ENCODE peak calls at places on chromosomes 4 and X, in four cellular contexts. P is T47D, H is HCT116, O is GM12878. U is an unnamed sample.

GRCh38 chr4:13918110-13918509 is 290.6 kb upstream of the BOD1L1 start:
- DNase-seq in P (no peak), O (no peak), H (no peak), U (no peak)

GRCh38 chrX:56319165-56319564 is 87.0 kb downstream of the KLF8 start:
- DNase-seq in O (no peak), P (no peak), H (no peak), U (no peak)

GRCh38 chrX:26414534-26414933 is 198.6 kb downstream of the MAGEB5 start:
- DNase-seq in P (no peak), H (no peak), O (no peak), U (no peak)

GRCh38 chr4:182745268-182745667 is 171.9 kb downstream of the DCTD start:
- DNase-seq in P (no peak), H (no peak), O (no peak), U (no peak)

GRCh38 chr4:6328526-6328925 is 58.9 kb downstream of the WFS1 start:
- DNase-seq in H (no peak), P (no peak), O (no peak), U (no peak)

GRCh38 chr4:163548481-163549243 is 54.2 kb downstream of the TMA16 start:
- DNase-seq in O (no peak), P (peak), H (no peak), U (peak)

GRCh38 chr4:173917255-173917960 is 366.1 kb downstream of the FBXO8 start:
- DNase-seq in H (no peak), P (no peak), O (no peak), U (no peak)

GRCh38 chr4:153083447-153083921 is 120.8 kb upstream of the TRIM2 start:
- DNase-seq in O (peak), P (peak), H (peak), U (peak)

GRCh38 chr4:126939401-126939800 is 693.4 kb upstream of the INTU start:
- DNase-seq in P (no peak), H (no peak), O (no peak), U (no peak)

GRCh38 chr4:30094866-30095265 is 625.3 kb upstream of the PCDH7 start:
- DNase-seq in P (no peak), H (no peak), O (no peak), U (no peak)

GRCh38 chr4:58502839-58503238 is 1392.7 kb upstream of the IGFBP7 start:
- DNase-seq in P (no peak), O (no peak), H (no peak), U (no peak)

GRCh38 chr4:150115851-150116250 is 37.6 kb downstream of the DCLK2 start:
- DNase-seq in O (no peak), P (no peak), H (no peak), U (no peak)

GRCh38 chr4:136505020-136505419 is 1027.3 kb downstream of the PCDH18 start:
- DNase-seq in P (no peak), O (no peak), H (no peak), U (no peak)

GRCh38 chr4:23902203-23902602 is 12.4 kb upstream of the PPARGC1A start:
- DNase-seq in H (no peak), P (no peak), O (no peak), U (no peak)

GRCh38 chrX:31213941-31214340 is 142.1 kb upstream of the FTHL17 start:
- DNase-seq in H (no peak), P (peak), O (no peak), U (peak)
- TF ChIP-seq JUND in H (no peak), P (no peak), O (no peak), U (no peak)

DNA sequence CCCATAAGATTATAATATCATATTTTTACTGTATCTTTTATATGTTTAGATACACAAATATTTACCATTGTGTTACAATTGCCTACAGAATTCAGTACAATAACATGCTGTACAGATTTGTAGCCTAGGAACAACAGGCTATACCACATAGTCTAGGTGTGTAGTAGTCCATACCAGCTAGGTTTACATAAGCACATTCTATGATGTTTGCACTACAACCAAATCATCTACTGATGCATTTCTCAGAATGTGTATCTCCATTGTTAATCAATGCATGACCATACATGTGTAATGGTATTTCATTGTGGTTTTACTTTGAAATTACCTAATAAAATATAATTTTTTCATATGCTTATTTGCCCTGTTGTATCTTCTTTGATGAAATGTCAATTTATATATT is 288.1 kb upstream of the PCDH10 start:
- DNase-seq in O (no peak), H (no peak), P (no peak), U (no peak)
- TF ChIP-seq JUND in O (no peak), H (no peak), P (no peak), U (no peak)

GRCh38 chrX:12986886-12987285 is 12.0 kb downstream of the TMSB4X start:
- DNase-seq in O (no peak), P (no peak), H (no peak), U (no peak)
- TF ChIP-seq JUND in O (no peak), P (no peak), H (no peak), U (no peak)

GRCh38 chr4:76688737-76689078 is 209.2 kb downstream of the SOWAHB start:
- DNase-seq in P (no peak), H (no peak), O (no peak), U (no peak)
- TF ChIP-seq JUND in P (no peak), H (no peak), O (no peak), U (no peak)

DNA sequence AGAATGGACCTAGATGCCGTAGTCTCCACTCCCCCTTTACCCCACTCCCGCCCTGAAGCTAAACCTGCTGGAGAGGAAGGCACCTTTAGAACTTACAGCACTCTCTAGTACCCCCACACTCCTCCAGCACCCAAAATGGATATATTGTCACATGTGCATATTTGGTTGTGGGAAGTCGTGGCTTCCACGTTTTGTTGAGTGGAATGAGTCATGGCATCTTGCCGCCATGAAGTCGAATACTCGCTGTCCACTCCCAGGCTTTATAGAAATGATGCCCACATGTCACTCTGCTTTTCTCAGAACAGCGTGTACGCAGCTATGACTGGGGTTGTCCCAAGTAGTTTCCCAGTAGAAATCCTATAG is 545 bp downstream of the ABCE1 start:
- DNase-seq in P (peak), H (peak), O (no peak), U (peak)
- TF ChIP-seq JUND in P (no peak), H (no peak), O (no peak), U (peak)

GRCh38 chrX:97320305-97320704 is 436.6 kb downstream of the RPA4 start:
- DNase-seq in H (no peak), P (no peak), O (no peak), U (no peak)

GRCh38 chrX:97314348-97314747 is 430.6 kb downstream of the RPA4 start:
- DNase-seq in O (no peak), P (no peak), H (no peak), U (no peak)

GRCh38 chrX:97310373-97310772 is 426.7 kb downstream of the RPA4 start:
- DNase-seq in P (no peak), H (no peak), O (no peak), U (peak)

GRCh38 chrX:97311066-97311778 is 427.5 kb downstream of the RPA4 start:
- DNase-seq in P (no peak), H (no peak), O (no peak), U (no peak)

DNA sequence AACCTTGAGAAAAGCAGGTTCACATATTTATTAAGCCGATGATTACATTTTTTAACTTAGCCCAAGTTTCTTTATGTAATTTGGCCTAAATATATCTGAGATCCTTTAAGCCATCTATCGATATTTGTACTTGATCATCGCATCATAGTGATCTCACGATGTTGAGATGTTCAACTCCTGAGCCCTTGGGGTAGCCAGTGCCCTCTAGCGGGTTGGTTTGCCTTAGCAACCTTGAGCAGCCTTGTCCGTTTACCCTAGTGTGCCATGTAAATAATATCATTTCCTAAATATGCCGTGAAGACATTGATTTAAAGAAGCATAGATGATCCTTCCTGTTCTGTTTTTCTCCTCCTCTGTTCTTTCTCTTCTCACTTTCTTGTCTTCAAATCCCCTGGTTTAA is 432.2 kb downstream of the RPA4 start:
- DNase-seq in P (no peak), O (no peak), H (no peak), U (peak)
- TF ChIP-seq JUND in P (no peak), O (no peak), H (no peak), U (no peak)

GRCh38 chr4:159383569-159383934 is 280.7 kb downstream of the RAPGEF2 start:
- DNase-seq in P (no peak), H (no peak), O (no peak), U (no peak)
- TF ChIP-seq JUND in P (no peak), H (no peak), O (no peak), U (no peak)

GRCh38 chr4:113637363-113637762 is 124.2 kb downstream of the CAMK2D start:
- DNase-seq in O (no peak), H (no peak), P (no peak), U (no peak)
- TF ChIP-seq JUND in O (no peak), H (no peak), P (no peak), U (no peak)

GRCh38 chr4:10204401-10205058 is 87.9 kb upstream of the WDR1 start:
- DNase-seq in P (no peak), O (no peak), H (no peak), U (no peak)
- TF ChIP-seq JUND in P (no peak), O (no peak), H (no peak), U (no peak)

U was measured in K562.